ENCODE peak calls at places on chromosomes 13 and 19, in eight cellular contexts. G is thyroid gland, M is left ventricle myocardium inferior, A is cardiac fibroblast, B is GM12864, X is fibroblast of mammary gland, L is lower leg skin, O is fibroblast of the aortic adventitia. Q is an unnamed sample.

GRCh38 chr13:28136916-28137315 is 1.4 kb upstream of the PAN3 start:
- DNase-seq in O (peak; percentile 11), X (peak; percentile 28), B (no peak), G (no peak), M (no peak), L (no peak), A (no peak), Q (no peak)

GRCh38 chr19:44712864-44713515 is 14.0 kb downstream of the CEACAM16 start:
- DNase-seq in O (no peak), M (no peak), A (peak; percentile 22), G (no peak), X (peak; percentile 15), B (no peak), L (no peak), Q (no peak)

GRCh38 chr19:13089139-13089856 is 13.4 kb downstream of the LYL1 start:
- DNase-seq in A (no peak), G (no peak), L (no peak), M (no peak), X (no peak), O (no peak), B (no peak), Q (no peak)

GRCh38 chr19:35328851-35329285 is at the start of gene CD22:
- DNase-seq in L (no peak), X (no peak), A (no peak), O (no peak), G (no peak), M (no peak), B (no peak), Q (no peak)

GRCh38 chr19:2782357-2782935 is 627 bp downstream of the SGTA start:
- DNase-seq in A (peak; percentile 5), X (no peak), B (no peak), O (no peak), L (no peak), M (no peak), G (no peak), Q (no peak)

GRCh38 chr13:80084086-80084676 is 256.7 kb downstream of the SPRY2 start:
- DNase-seq in O (peak; percentile 98), G (no peak), X (peak; percentile 98), B (no peak), M (no peak), L (no peak), A (peak; percentile 95), Q (peak; percentile 50)

GRCh38 chr19:42093505-42093904 is 17.5 kb downstream of the ZNF574 start:
- DNase-seq in B (no peak), X (no peak), L (no peak), G (no peak), M (no peak), O (no peak), A (no peak), Q (no peak)

GRCh38 chr19:54449701-54450069 is 686 bp downstream of the LENG8 start:
- DNase-seq in G (no peak), M (no peak), A (peak; percentile 36), B (no peak), L (no peak), O (peak; percentile 38), X (peak; percentile 31), Q (no peak)

GRCh38 chr13:26538363-26539317 is 18.8 kb upstream of the WASF3 start:
- DNase-seq in O (peak; percentile 11), M (no peak), L (no peak), B (no peak), X (peak; percentile 45), G (no peak), A (peak; percentile 22), Q (no peak)

GRCh38 chr13:109783447-109783814 is 3.0 kb downstream of the IRS2 start:
- DNase-seq in L (peak; percentile 85), A (no peak), G (no peak), O (no peak), M (no peak), B (no peak), X (no peak), Q (no peak)

GRCh38 chr19:10961073-10961762 is 388 bp downstream of the SMARCA4 start:
- DNase-seq in G (no peak), B (no peak), M (peak; percentile 73), X (no peak), L (no peak), A (peak; percentile 30), O (peak; percentile 28), Q (no peak)

GRCh38 chr19:46466536-46467199 is 4.7 kb downstream of the PNMA8A start:
- DNase-seq in M (peak; percentile 56), B (peak; percentile 39), X (peak; percentile 92), G (no peak), L (no peak), O (peak; percentile 90), A (peak; percentile 84), Q (peak; percentile 44)

GRCh38 chr19:9847087-9847671 is 12.1 kb downstream of the PIN1 start:
- DNase-seq in M (no peak), G (no peak), L (no peak), A (peak; percentile 93), B (no peak), X (peak; percentile 98), O (peak; percentile 94), Q (peak; percentile 93)

GRCh38 chr19:35000647-35001501 is 751 bp downstream of the GRAMD1A start:
- DNase-seq in X (peak; percentile 40), L (no peak), O (peak; percentile 41), B (no peak), G (peak; percentile 38), M (no peak), A (peak; percentile 52), Q (no peak)

GRCh38 chr19:13051581-13052165 is 51.0 kb downstream of the LYL1 start:
- DNase-seq in G (peak; percentile 96), O (no peak), L (peak; percentile 92), B (no peak), X (no peak), A (peak; percentile 52), M (peak; percentile 66), Q (no peak)

GRCh38 chr13:71722206-71722605 is 144.8 kb downstream of the DACH1 start:
- DNase-seq in O (no peak), M (no peak), A (no peak), B (no peak), G (no peak), X (no peak), L (no peak), Q (no peak)

GRCh38 chr13:39108746-39109145 is 70.5 kb downstream of the NHLRC3 start:
- DNase-seq in X (no peak), O (no peak), G (no peak), B (no peak), L (no peak), M (no peak), A (no peak), Q (no peak)

GRCh38 chr13:51000058-51000457 is 90.5 kb downstream of the RNASEH2B start:
- DNase-seq in L (no peak), G (no peak), A (no peak), O (no peak), M (no peak), X (no peak), B (no peak), Q (no peak)

GRCh38 chr13:21871919-21872318 is 201.0 kb downstream of the FGF9 start:
- DNase-seq in L (peak; percentile 12), B (no peak), X (no peak), A (no peak), G (no peak), O (no peak), M (no peak), Q (no peak)

GRCh38 chr19:12779162-12779993 is 4.0 kb upstream of the HOOK2 start:
- DNase-seq in L (peak; percentile 90), G (peak; percentile 30), X (peak; percentile 93), M (peak; percentile 73), A (peak; percentile 96), B (no peak), O (peak; percentile 95), Q (no peak)

GRCh38 chr19:36182612-36183454 is 30.6 kb upstream of the COX7A1 start:
- DNase-seq in G (no peak), A (peak; percentile 5), O (no peak), X (peak; percentile 16), B (no peak), M (no peak), L (no peak), Q (no peak)

GRCh38 chr19:8877854-8878705 is 45.9 kb downstream of the MBD3L1 start:
- DNase-seq in L (no peak), X (no peak), B (no peak), M (no peak), G (no peak), O (no peak), A (no peak), Q (no peak)

GRCh38 chr13:104571161-104571889 is 1505.1 kb upstream of the SLC10A2 start:
- DNase-seq in L (peak; percentile 90), B (no peak), X (peak; percentile 75), A (peak; percentile 85), G (peak; percentile 63), M (no peak), O (peak; percentile 56), Q (no peak)

GRCh38 chr19:7515091-7515470 is 822 bp upstream of the ZNF358 start:
- DNase-seq in L (no peak), O (no peak), M (no peak), A (no peak), X (no peak), G (no peak), B (no peak), Q (no peak)
- H3K4me3 ChIP-seq in L (no peak overlapping the region), O (peak overlapping the region; percentile 67), M (peak overlapping the region; percentile 90), A (no peak overlapping the region), X (no peak overlapping the region), G (no peak overlapping the region), B (no peak overlapping the region), Q (peak overlapping the region; percentile 46)

GRCh38 chr19:23305555-23305954 is 55.4 kb upstream of the ZNF724 start:
- DNase-seq in G (no peak), A (no peak), L (no peak), O (no peak), M (no peak), B (no peak), X (no peak), Q (no peak)
- TF ChIP-seq CTCF in G (no peak), A (no peak), L (no peak), O (no peak), M (no peak), B (no peak), X (no peak), Q (no peak)

GRCh38 chr13:33119022-33119735 is 103.0 kb downstream of the KL start:
- DNase-seq in G (peak; percentile 49), O (peak; percentile 53), L (no peak), X (no peak), M (no peak), B (no peak), A (no peak), Q (no peak)

GRCh38 chr13:33116321-33117010 is 100.2 kb downstream of the KL start:
- DNase-seq in A (no peak), O (no peak), G (no peak), L (no peak), M (no peak), X (no peak), B (no peak), Q (no peak)

GRCh38 chr13:33115274-33115673 is 99.1 kb downstream of the KL start:
- DNase-seq in O (no peak), A (no peak), B (no peak), M (no peak), L (no peak), G (no peak), X (no peak), Q (no peak)

GRCh38 chr13:33123066-33123940 is 107.1 kb downstream of the KL start:
- DNase-seq in M (peak; percentile 48), G (peak; percentile 75), A (peak; percentile 60), O (peak; percentile 39), L (peak; percentile 89), B (no peak), X (no peak), Q (no peak)

GRCh38 chr13:33119886-33120543 is 103.8 kb downstream of the KL start:
- DNase-seq in X (no peak), B (no peak), O (no peak), L (no peak), A (no peak), G (no peak), M (no peak), Q (no peak)
- H3K4me3 ChIP-seq in X (no peak overlapping the region), B (no peak overlapping the region), O (no peak overlapping the region), L (no peak overlapping the region), A (no peak overlapping the region), G (no peak overlapping the region), M (no peak overlapping the region), Q (no peak overlapping the region)

GRCh38 chr13:100674848-100675659 is 459 bp upstream of the TMTC4 start:
- DNase-seq in O (peak; percentile 97), X (peak; percentile 95), A (peak; percentile 99), M (peak; percentile 100), L (peak; percentile 100), B (peak; percentile 88), G (peak; percentile 99), Q (peak; percentile 82)
- TF ChIP-seq CTCF in O (peak; percentile 39), X (no peak), A (peak; percentile 27), M (peak; percentile 44), L (no peak), B (peak; percentile 35), G (no peak), Q (peak; percentile 37)

Q was measured in HFF-Myc.